ENCODE peak calls at places on chromosomes 7 and 10, in four cellular contexts. V is SJSA1, T is mesendoderm, E is H7. P is an unnamed sample. For H3K27me3 and H3K36me3, the result is how much of the 10 kb centered on the place peaks cover.

GRCh38 chr7:73565675-73566342 is 8.3 kb upstream of the BCL7B start:
- DNase-seq in T (no peak), E (no peak), V (no peak), P (no peak)

GRCh38 chr10:69901623-69902505 is 100.2 kb downstream of the COL13A1 start:
- DNase-seq in T (peak), E (peak), V (peak), P (peak)

GRCh38 chr7:7970620-7971307 is 2.2 kb downstream of the GLCCI1 start:
- DNase-seq in V (peak), T (no peak), E (no peak), P (peak)

GRCh38 chr10:5574642-5575131 is 49.9 kb downstream of the CALML3 start:
- DNase-seq in E (no peak), T (no peak), V (no peak), P (no peak)

GRCh38 chr10:6755891-6756460 is 175.9 kb upstream of the PRKCQ start:
- DNase-seq in E (no peak), T (no peak), V (peak), P (no peak)

GRCh38 chr7:135801045-135801693 is 52.6 kb upstream of the FAM180A start:
- DNase-seq in T (peak), V (peak), E (peak), P (no peak)

GRCh38 chr7:121446526-121446925 is 50.4 kb upstream of the FAM3C start:
- DNase-seq in E (no peak), T (no peak), V (no peak), P (no peak)

GRCh38 chr10:132770061-132771021 is 15.6 kb downstream of the NKX6-2 start:
- DNase-seq in T (no peak), E (no peak), V (peak), P (no peak)

GRCh38 chr7:13901577-13901976 is 87.9 kb downstream of the ETV1 start:
- DNase-seq in T (no peak), V (no peak), E (no peak), P (no peak)

GRCh38 chr10:132850896-132851295 is 64.9 kb upstream of the NKX6-2 start:
- DNase-seq in T (no peak), E (peak), V (no peak), P (no peak)

GRCh38 chr7:84092207-84092606 is 102.4 kb downstream of the SEMA3A start:
- DNase-seq in E (no peak), V (peak), T (no peak), P (no peak)

GRCh38 chr7:4445777-4446176 is 236.3 kb upstream of the FOXK1 start:
- DNase-seq in V (no peak), T (no peak), E (no peak), P (no peak)

GRCh38 chr10:11113156-11113555 is 95.5 kb downstream of the CELF2 start:
- DNase-seq in V (no peak), T (no peak), E (no peak), P (no peak)

GRCh38 chr10:27794157-27794556 is 48.5 kb upstream of the MKX start:
- DNase-seq in T (peak), V (no peak), E (no peak), P (no peak)

GRCh38 chr10:67772894-67773511 is 65.0 kb downstream of the DNAJC12 start:
- DNase-seq in V (no peak), E (no peak), T (no peak), P (no peak)

GRCh38 chr7:55567495-55568070 is 4.7 kb downstream of the VOPP1 start:
- DNase-seq in V (no peak), T (no peak), E (no peak), P (no peak)

GRCh38 chr7:1225462-1226154 is 7.1 kb upstream of the UNCX start:
- DNase-seq in E (peak), V (no peak), T (no peak), P (no peak)

GRCh38 chr10:100656479-100656878 is 88.9 kb upstream of the PAX2 start:
- DNase-seq in V (no peak), T (no peak), E (peak), P (no peak)

GRCh38 chr10:101095550-101096213 is 33.9 kb downstream of the KAZALD1 start:
- DNase-seq in V (peak), E (peak), T (peak), P (peak)

GRCh38 chr10:95308389-95309302 is 17.8 kb upstream of the PDLIM1 start:
- DNase-seq in V (peak), T (peak), E (no peak), P (peak)

GRCh38 chr7:2527505-2528464 is 8.2 kb downstream of the LFNG start:
- DNase-seq in T (no peak), E (no peak), V (peak), P (peak)

GRCh38 chr10:102409604-102410426 is 8.8 kb downstream of the PSD start:
- DNase-seq in V (no peak), T (no peak), E (peak), P (no peak)
- H3K27me3 ChIP-seq in V (half or more), T (under half), E (under half), P (under half)

GRCh38 chr10:1121311-1121970 is 65.3 kb downstream of the WDR37 start:
- DNase-seq in T (peak), V (no peak), E (peak), P (no peak)

GRCh38 chr10:1122349-1122748 is 66.2 kb downstream of the WDR37 start:
- DNase-seq in E (no peak), T (no peak), V (no peak), P (no peak)

GRCh38 chr10:1120146-1120695 is 64.0 kb downstream of the WDR37 start:
- DNase-seq in T (no peak), V (no peak), E (no peak), P (no peak)

GRCh38 chr10:1119501-1119900 is 63.3 kb downstream of the WDR37 start:
- DNase-seq in V (no peak), E (no peak), T (no peak), P (no peak)

DNA sequence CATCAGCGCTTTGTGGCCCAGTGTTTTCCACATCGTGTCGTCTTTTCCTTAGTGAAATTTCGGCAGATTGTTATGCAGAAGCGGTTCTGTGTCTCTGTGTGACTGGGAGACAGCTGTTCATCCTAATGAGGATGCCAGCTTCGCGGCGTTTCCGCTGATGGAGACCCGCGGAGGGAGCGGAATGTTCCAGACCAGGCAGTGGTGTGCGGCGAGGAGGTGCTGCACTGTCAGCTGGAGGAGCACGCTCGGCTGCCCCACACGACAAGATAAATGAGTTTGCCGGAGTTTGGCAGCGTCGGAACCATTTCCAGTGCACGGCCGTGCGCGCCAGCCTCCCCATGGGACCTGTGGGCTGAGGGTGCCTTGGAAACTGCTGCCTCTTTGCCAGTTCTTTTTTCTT is 64.6 kb downstream of the WDR37 start:
- DNase-seq in E (no peak), T (no peak), V (no peak), P (no peak)
- H3K36me3 ChIP-seq in E (under half), T (under half), V (half or more), P (under half)

GRCh38 chr7:127619681-127620405 is 1.9 kb upstream of the PAX4 start:
- DNase-seq in E (peak), V (no peak), T (peak), P (no peak)
- H3K27me3 ChIP-seq in E (under half), V (half or more), T (under half), P (under half)

GRCh38 chr10:3778708-3779108 is 6.3 kb downstream of the KLF6 start:
- DNase-seq in T (no peak), E (no peak), V (no peak), P (no peak)
- H3K36me3 ChIP-seq in T (under half), E (under half), V (half or more), P (half or more)

GRCh38 chr10:64044098-64044497 is 522.9 kb downstream of the REEP3 start:
- DNase-seq in V (no peak), E (no peak), T (no peak), P (no peak)
- H3K27me3 ChIP-seq in V (under half), E (under half), T (under half), P (under half)

GRCh38 chr10:116207690-116208089 is 65.3 kb downstream of the GFRA1 start:
- DNase-seq in V (no peak), T (no peak), E (no peak), P (no peak)

GRCh38 chr10:116210588-116211346 is 62.2 kb downstream of the GFRA1 start:
- DNase-seq in V (peak), E (no peak), T (no peak), P (no peak)

GRCh38 chr10:116211682-116212081 is 61.3 kb downstream of the GFRA1 start:
- DNase-seq in E (no peak), V (peak), T (no peak), P (peak)

GRCh38 chr10:116207180-116207579 is 65.8 kb downstream of the GFRA1 start:
- DNase-seq in E (no peak), T (no peak), V (no peak), P (no peak)

GRCh38 chr10:116208999-116209398 is 64.0 kb downstream of the GFRA1 start:
- DNase-seq in E (no peak), T (no peak), V (no peak), P (no peak)
- H3K36me3 ChIP-seq in E (under half), T (under half), V (under half), P (under half)

GRCh38 chr7:41786943-41787342 is 84.1 kb upstream of the INHBA start:
- DNase-seq in T (no peak), E (no peak), V (no peak), P (no peak)

GRCh38 chr7:41785840-41786239 is 83.0 kb upstream of the INHBA start:
- DNase-seq in V (no peak), T (no peak), E (no peak), P (no peak)

GRCh38 chr7:41786324-41786723 is 83.4 kb upstream of the INHBA start:
- DNase-seq in T (no peak), E (no peak), V (no peak), P (no peak)

GRCh38 chr7:41788556-41788955 is 85.7 kb upstream of the INHBA start:
- DNase-seq in T (no peak), E (no peak), V (no peak), P (no peak)

DNA sequence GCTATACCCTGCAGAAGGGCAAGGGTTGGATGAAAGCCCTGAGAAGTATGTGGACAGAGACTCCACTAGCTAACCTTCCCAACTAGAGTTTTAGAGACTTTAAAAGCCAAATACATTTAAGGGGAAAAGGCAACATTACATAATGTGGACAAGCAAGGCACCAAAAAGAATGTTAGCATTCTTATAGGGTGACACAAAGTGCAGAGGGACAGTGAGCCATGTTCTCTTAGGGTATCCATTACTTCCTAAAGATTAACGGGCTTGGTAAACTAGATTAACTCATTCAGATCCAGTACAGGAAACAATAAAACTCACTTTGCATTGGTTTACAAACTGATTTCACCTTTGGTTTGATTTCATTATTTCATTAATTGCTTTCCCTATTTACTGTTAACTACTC is 85.1 kb upstream of the INHBA start:
- DNase-seq in E (no peak), T (no peak), V (no peak), P (no peak)
- H3K27me3 ChIP-seq in E (under half), T (under half), V (under half), P (under half)

GRCh38 chr7:29569648-29570047 is 6.0 kb downstream of the PRR15 start:
- DNase-seq in T (no peak), E (peak), V (no peak), P (no peak)
- H3K36me3 ChIP-seq in T (under half), E (under half), V (under half), P (under half)